ENCODE peak calls at places on chromosomes 7 and 10, in eight cellular contexts. One of them, this sample, is unnamed.

GRCh38 chr10:52146766-52147165 is 167.3 kb upstream of the DKK1 start:
- DNase-seq in brain pericyte: peak
- DNase-seq in HL-60: no peak
- DNase-seq in epithelial cell of esophagus: peak
- DNase-seq in stimulated activated CD4-positive, alpha-beta T cell treated with anti-CD3 and anti-CD28 coated beads, Interleukin-4, amount 100 ng/mL, for 1 hour: no peak
- DNase-seq in activated naive CD4-positive, alpha-beta T cell treated with anti-CD3 and anti-CD28 coated beads, Interleukin-2, amount 50 U/mL, for 72 hours: no peak
- DNase-seq in HTR-8/SVneo: no peak
- DNase-seq in neural progenitor cell: no peak
- DNase-seq in this sample: no peak

GRCh38 chr10:75476985-75477384 is 45.6 kb downstream of the LRMDA start:
- DNase-seq in brain pericyte: no peak
- DNase-seq in HL-60: no peak
- DNase-seq in epithelial cell of esophagus: no peak
- DNase-seq in stimulated activated CD4-positive, alpha-beta T cell treated with anti-CD3 and anti-CD28 coated beads, Interleukin-4, amount 100 ng/mL, for 1 hour: no peak
- DNase-seq in activated naive CD4-positive, alpha-beta T cell treated with anti-CD3 and anti-CD28 coated beads, Interleukin-2, amount 50 U/mL, for 72 hours: no peak
- DNase-seq in HTR-8/SVneo: no peak
- DNase-seq in neural progenitor cell: no peak
- DNase-seq in this sample: no peak

GRCh38 chr7:154776350-154776749 is 226.6 kb downstream of the PAXIP1 start:
- DNase-seq in brain pericyte: no peak
- DNase-seq in HL-60: no peak
- DNase-seq in epithelial cell of esophagus: no peak
- DNase-seq in stimulated activated CD4-positive, alpha-beta T cell treated with anti-CD3 and anti-CD28 coated beads, Interleukin-4, amount 100 ng/mL, for 1 hour: no peak
- DNase-seq in activated naive CD4-positive, alpha-beta T cell treated with anti-CD3 and anti-CD28 coated beads, Interleukin-2, amount 50 U/mL, for 72 hours: no peak
- DNase-seq in HTR-8/SVneo: no peak
- DNase-seq in neural progenitor cell: no peak
- DNase-seq in this sample: no peak

GRCh38 chr10:97827778-97828291 is 21.8 kb upstream of the GOLGA7B start:
- DNase-seq in brain pericyte: no peak
- DNase-seq in HL-60: no peak
- DNase-seq in epithelial cell of esophagus: peak
- DNase-seq in stimulated activated CD4-positive, alpha-beta T cell treated with anti-CD3 and anti-CD28 coated beads, Interleukin-4, amount 100 ng/mL, for 1 hour: no peak
- DNase-seq in activated naive CD4-positive, alpha-beta T cell treated with anti-CD3 and anti-CD28 coated beads, Interleukin-2, amount 50 U/mL, for 72 hours: no peak
- DNase-seq in HTR-8/SVneo: peak
- DNase-seq in neural progenitor cell: no peak
- DNase-seq in this sample: no peak

GRCh38 chr7:156059374-156059773 is 247.1 kb upstream of the SHH start:
- DNase-seq in brain pericyte: no peak
- DNase-seq in HL-60: no peak
- DNase-seq in epithelial cell of esophagus: no peak
- DNase-seq in stimulated activated CD4-positive, alpha-beta T cell treated with anti-CD3 and anti-CD28 coated beads, Interleukin-4, amount 100 ng/mL, for 1 hour: no peak
- DNase-seq in activated naive CD4-positive, alpha-beta T cell treated with anti-CD3 and anti-CD28 coated beads, Interleukin-2, amount 50 U/mL, for 72 hours: no peak
- DNase-seq in HTR-8/SVneo: no peak
- DNase-seq in neural progenitor cell: no peak
- DNase-seq in this sample: no peak

GRCh38 chr7:149783386-149784250 is 10.2 kb upstream of the ZNF467 start:
- DNase-seq in brain pericyte: no peak
- DNase-seq in HL-60: no peak
- DNase-seq in epithelial cell of esophagus: no peak
- DNase-seq in stimulated activated CD4-positive, alpha-beta T cell treated with anti-CD3 and anti-CD28 coated beads, Interleukin-4, amount 100 ng/mL, for 1 hour: no peak
- DNase-seq in activated naive CD4-positive, alpha-beta T cell treated with anti-CD3 and anti-CD28 coated beads, Interleukin-2, amount 50 U/mL, for 72 hours: no peak
- DNase-seq in HTR-8/SVneo: no peak
- DNase-seq in neural progenitor cell: peak
- DNase-seq in this sample: no peak

GRCh38 chr10:34628174-34628802 is 186.8 kb downstream of the PARD3 start:
- DNase-seq in brain pericyte: no peak
- DNase-seq in HL-60: no peak
- DNase-seq in epithelial cell of esophagus: no peak
- DNase-seq in stimulated activated CD4-positive, alpha-beta T cell treated with anti-CD3 and anti-CD28 coated beads, Interleukin-4, amount 100 ng/mL, for 1 hour: no peak
- DNase-seq in activated naive CD4-positive, alpha-beta T cell treated with anti-CD3 and anti-CD28 coated beads, Interleukin-2, amount 50 U/mL, for 72 hours: no peak
- DNase-seq in HTR-8/SVneo: no peak
- DNase-seq in neural progenitor cell: no peak
- DNase-seq in this sample: no peak

GRCh38 chr10:97224483-97225435 is 39.0 kb upstream of the SLIT1 start:
- DNase-seq in brain pericyte: no peak
- DNase-seq in HL-60: peak
- DNase-seq in epithelial cell of esophagus: no peak
- DNase-seq in stimulated activated CD4-positive, alpha-beta T cell treated with anti-CD3 and anti-CD28 coated beads, Interleukin-4, amount 100 ng/mL, for 1 hour: no peak
- DNase-seq in activated naive CD4-positive, alpha-beta T cell treated with anti-CD3 and anti-CD28 coated beads, Interleukin-2, amount 50 U/mL, for 72 hours: no peak
- DNase-seq in HTR-8/SVneo: no peak
- DNase-seq in neural progenitor cell: no peak
- DNase-seq in this sample: no peak

GRCh38 chr10:76459016-76459415 is 1027.6 kb downstream of the LRMDA start:
- DNase-seq in brain pericyte: no peak
- DNase-seq in HL-60: no peak
- DNase-seq in epithelial cell of esophagus: no peak
- DNase-seq in stimulated activated CD4-positive, alpha-beta T cell treated with anti-CD3 and anti-CD28 coated beads, Interleukin-4, amount 100 ng/mL, for 1 hour: no peak
- DNase-seq in activated naive CD4-positive, alpha-beta T cell treated with anti-CD3 and anti-CD28 coated beads, Interleukin-2, amount 50 U/mL, for 72 hours: no peak
- DNase-seq in HTR-8/SVneo: no peak
- DNase-seq in neural progenitor cell: no peak
- DNase-seq in this sample: no peak

GRCh38 chr7:151403764-151404163 is 6.1 kb downstream of the WDR86 start:
- DNase-seq in brain pericyte: no peak
- DNase-seq in HL-60: no peak
- DNase-seq in epithelial cell of esophagus: peak
- DNase-seq in stimulated activated CD4-positive, alpha-beta T cell treated with anti-CD3 and anti-CD28 coated beads, Interleukin-4, amount 100 ng/mL, for 1 hour: no peak
- DNase-seq in activated naive CD4-positive, alpha-beta T cell treated with anti-CD3 and anti-CD28 coated beads, Interleukin-2, amount 50 U/mL, for 72 hours: no peak
- DNase-seq in HTR-8/SVneo: no peak
- DNase-seq in neural progenitor cell: no peak
- DNase-seq in this sample: peak

GRCh38 chr10:75660833-75661232 is 229.4 kb downstream of the LRMDA start:
- DNase-seq in brain pericyte: no peak
- DNase-seq in HL-60: no peak
- DNase-seq in epithelial cell of esophagus: no peak
- DNase-seq in stimulated activated CD4-positive, alpha-beta T cell treated with anti-CD3 and anti-CD28 coated beads, Interleukin-4, amount 100 ng/mL, for 1 hour: no peak
- DNase-seq in activated naive CD4-positive, alpha-beta T cell treated with anti-CD3 and anti-CD28 coated beads, Interleukin-2, amount 50 U/mL, for 72 hours: no peak
- DNase-seq in HTR-8/SVneo: no peak
- DNase-seq in neural progenitor cell: no peak
- DNase-seq in this sample: no peak

GRCh38 chr10:57562211-57562610 is 705.5 kb downstream of the IPMK start:
- DNase-seq in brain pericyte: no peak
- DNase-seq in HL-60: no peak
- DNase-seq in epithelial cell of esophagus: peak
- DNase-seq in stimulated activated CD4-positive, alpha-beta T cell treated with anti-CD3 and anti-CD28 coated beads, Interleukin-4, amount 100 ng/mL, for 1 hour: no peak
- DNase-seq in activated naive CD4-positive, alpha-beta T cell treated with anti-CD3 and anti-CD28 coated beads, Interleukin-2, amount 50 U/mL, for 72 hours: no peak
- DNase-seq in HTR-8/SVneo: no peak
- DNase-seq in neural progenitor cell: no peak
- DNase-seq in this sample: no peak